ENCODE peak calls at places on chromosomes 13 and 19, in four cellular contexts. W is endothelial cell of umbilical vein, Q is HCT116, I is H1. D is an unnamed sample.
A peak's percentile ranks its signal among the peaks of the same experiment; 100 is the strongest.

GRCh38 chr19:38667552-38668205 is 20.2 kb downstream of the ACTN4 start:
- DNase-seq in W (peak; percentile 58), Q (no peak), I (no peak), D (no peak)

GRCh38 chr13:70253834-70254233 is 145.6 kb upstream of the KLHL1 start:
- DNase-seq in W (no peak), Q (no peak), I (no peak), D (no peak)

GRCh38 chr13:29520671-29521070 is 74.8 kb downstream of the SLC7A1 start:
- DNase-seq in W (peak; percentile 63), Q (no peak), I (no peak), D (no peak)

GRCh38 chr19:28319208-28319607 is 893.7 kb downstream of the UQCRFS1 start:
- DNase-seq in W (no peak), Q (no peak), I (no peak), D (no peak)

GRCh38 chr13:81304121-81304659 is 963.3 kb upstream of the SPRY2 start:
- DNase-seq in W (no peak), Q (no peak), I (no peak), D (no peak)

GRCh38 chr13:72920097-72920496 is 138.2 kb downstream of the PIBF1 start:
- DNase-seq in W (no peak), Q (no peak), I (no peak), D (no peak)

GRCh38 chr13:77563110-77563509 is 27.6 kb downstream of the SCEL start:
- DNase-seq in W (peak; percentile 26), Q (no peak), I (no peak), D (no peak)

GRCh38 chr13:31172535-31172934 is 10.8 kb upstream of the HSPH1 start:
- DNase-seq in W (peak; percentile 66), Q (peak; percentile 31), I (no peak), D (no peak)

GRCh38 chr13:30107126-30107525 is 200.2 kb downstream of the KATNAL1 start:
- DNase-seq in W (no peak), Q (no peak), I (no peak), D (no peak)

GRCh38 chr19:30371960-30372824 is at the start of gene ZNF536:
- DNase-seq in W (no peak), Q (no peak), I (no peak), D (no peak)

GRCh38 chr13:52806029-52806428 is 42.4 kb downstream of the PCDH8 start:
- DNase-seq in W (no peak), Q (no peak), I (no peak), D (no peak)

GRCh38 chr13:91240341-91240740 is 107.1 kb upstream of the MIR17HG start:
- DNase-seq in W (no peak), Q (no peak), I (no peak), D (no peak)

GRCh38 chr19:19226663-19227062 is 14.9 kb downstream of the NCAN start:
- DNase-seq in W (no peak), Q (no peak), I (no peak), D (no peak)

GRCh38 chr19:4456566-4456842 is 1.1 kb downstream of the UBXN6 start:
- DNase-seq in W (peak; percentile 63), Q (no peak), I (no peak), D (no peak)
- TF ChIP-seq POLR2AphosphoS5 in W (no peak), Q (no peak), I (no peak), D (no peak)

GRCh38 chr13:46555722-46556121 is 2.8 kb downstream of the LRCH1 start:
- DNase-seq in W (no peak), Q (no peak), I (no peak), D (no peak)
- H3K9ac ChIP-seq in W (no peak overlapping the region), Q (no peak overlapping the region), I (no peak overlapping the region), D (no peak overlapping the region)

DNA sequence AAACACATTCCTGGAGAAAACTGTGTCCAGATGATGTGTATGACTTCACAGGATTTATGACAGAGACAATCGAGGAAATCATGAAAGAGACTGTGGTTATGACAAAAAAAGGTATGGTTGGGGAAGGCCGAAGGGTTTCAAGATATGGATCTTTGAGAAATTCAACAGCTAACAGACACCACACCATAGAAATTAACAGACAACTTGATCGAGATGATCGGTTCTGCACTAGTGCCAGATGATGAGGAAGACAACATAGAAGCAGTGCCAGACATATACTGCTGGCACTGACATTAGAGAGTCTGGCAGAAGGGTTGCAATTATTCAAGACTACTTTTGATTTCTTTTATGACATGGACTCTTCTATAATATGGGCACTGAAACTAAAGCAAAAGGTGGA is 37.2 kb downstream of the KCNRG start:
- DNase-seq in W (no peak), Q (no peak), I (no peak), D (no peak)
- H3K27ac ChIP-seq in W (no peak overlapping the region), Q (no peak overlapping the region), I (no peak overlapping the region), D (no peak overlapping the region)

GRCh38 chr19:3969435-3970312 is 1.2 kb downstream of the DAPK3 start:
- DNase-seq in W (peak; percentile 88), Q (no peak), I (no peak), D (no peak)
- TF ChIP-seq POLR2AphosphoS5 in W (peak; percentile 41), Q (no peak), I (peak; percentile 78), D (no peak)

GRCh38 chr13:41501281-41501680 is 43.9 kb downstream of the RGCC start:
- DNase-seq in W (no peak), Q (no peak), I (no peak), D (no peak)
- H3K9ac ChIP-seq in W (no peak overlapping the region), Q (no peak overlapping the region), I (no peak overlapping the region), D (no peak overlapping the region)

GRCh38 chr13:110666255-110666533 is 39.7 kb downstream of the CARS2 start:
- DNase-seq in W (no peak), Q (no peak), I (no peak), D (no peak)

GRCh38 chr13:110664074-110664473 is 41.8 kb downstream of the CARS2 start:
- DNase-seq in W (no peak), Q (no peak), I (no peak), D (no peak)

GRCh38 chr13:110665491-110666254 is 40.2 kb downstream of the CARS2 start:
- DNase-seq in W (no peak), Q (no peak), I (no peak), D (no peak)

GRCh38 chr13:110663491-110663890 is 42.4 kb downstream of the CARS2 start:
- DNase-seq in W (no peak), Q (no peak), I (no peak), D (no peak)

GRCh38 chr13:110664673-110665072 is 41.2 kb downstream of the CARS2 start:
- DNase-seq in W (no peak), Q (no peak), I (no peak), D (no peak)
- H3K27ac ChIP-seq in W (no peak overlapping the region), Q (no peak overlapping the region), I (no peak overlapping the region), D (no peak overlapping the region)

GRCh38 chr13:88235441-88235840 is 564.3 kb downstream of the SLITRK5 start:
- DNase-seq in W (no peak), Q (no peak), I (no peak), D (no peak)
- TF ChIP-seq POLR2AphosphoS5 in W (no peak), Q (no peak), I (no peak), D (no peak)

D was measured in SK-N-MC.